ENCODE peak calls at places on chromosomes 1 and 21, in seven cellular contexts. O, M, D, B, G, H and E are unnamed samples. For H3K4me1, the result is how much of the 10 kb centered on the place peaks cover.

GRCh38 chr1:178133291-178133989 is 39.5 kb downstream of the RASAL2 start:
- DNase-seq in H (no peak), D (no peak), B (no peak), O (no peak), G (no peak), M (no peak), E (no peak)

GRCh38 chr1:9840176-9840575 is 16.4 kb upstream of the CLSTN1 start:
- DNase-seq in D (peak), B (peak), O (no peak), H (no peak), G (no peak), M (no peak), E (no peak)

GRCh38 chr1:107292012-107292411 is 151.2 kb downstream of the NTNG1 start:
- DNase-seq in G (no peak), H (no peak), M (no peak), D (no peak), O (no peak), B (no peak), E (no peak)

GRCh38 chr1:107695341-107695740 is 269.6 kb downstream of the VAV3 start:
- DNase-seq in B (no peak), H (no peak), M (no peak), O (no peak), G (no peak), D (no peak), E (no peak)

GRCh38 chr1:53373246-53373645 is 45.4 kb upstream of the LRP8 start:
- DNase-seq in G (no peak), B (no peak), H (no peak), M (no peak), D (no peak), O (no peak), E (no peak)

GRCh38 chr1:30259631-30260030 is 463.8 kb downstream of the MATN1 start:
- DNase-seq in G (no peak), M (no peak), H (no peak), O (no peak), D (no peak), B (no peak), E (no peak)

GRCh38 chr21:35190201-35190701 is 141.1 kb upstream of the RUNX1 start:
- DNase-seq in H (no peak), O (no peak), M (no peak), B (no peak), G (no peak), D (no peak), E (no peak)

GRCh38 chr1:183051546-183051945 is 28.3 kb downstream of the LAMC1 start:
- DNase-seq in B (no peak), O (no peak), D (no peak), M (no peak), G (no peak), H (no peak), E (no peak)

GRCh38 chr21:34702341-34702807 is 33.6 kb downstream of the CLIC6 start:
- DNase-seq in B (peak), H (no peak), M (peak), G (no peak), O (peak), D (peak), E (no peak)

GRCh38 chr1:85865183-85865582 is 156.9 kb upstream of the ZNHIT6 start:
- DNase-seq in O (no peak), D (no peak), B (no peak), H (no peak), M (no peak), G (no peak), E (no peak)

DNA sequence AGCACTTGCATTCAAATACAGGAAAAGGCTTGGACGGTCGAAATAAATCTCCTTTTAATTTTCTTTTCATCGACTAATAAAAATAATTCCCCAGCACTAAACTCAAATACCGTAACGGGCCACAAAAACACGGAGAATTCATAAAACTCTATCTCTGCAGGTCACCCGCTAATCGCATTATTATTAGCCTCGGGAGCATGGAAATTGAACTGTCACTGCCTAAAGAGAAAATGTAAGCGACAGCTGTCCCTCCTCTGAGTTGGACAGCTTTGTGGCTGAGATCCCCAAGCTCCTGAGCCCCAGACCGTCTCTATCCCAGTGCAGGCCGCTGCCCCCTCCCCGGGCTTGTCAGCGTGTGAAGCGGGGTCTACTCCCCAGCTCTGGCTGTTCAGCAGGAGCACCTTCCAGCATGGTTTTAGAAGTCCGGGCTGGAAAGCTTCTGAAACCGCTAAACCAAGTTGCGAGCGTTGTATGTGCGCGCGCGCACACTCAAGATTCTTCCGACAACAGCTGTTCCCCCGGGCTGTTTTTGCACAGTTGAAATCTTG is 1.8 kb downstream of the TBX15 start:
- DNase-seq in O (peak), H (no peak), B (no peak), D (no peak), G (no peak), M (no peak), E (no peak)
- H3K4me3 ChIP-seq in O (peak), H (no peak), B (no peak), D (no peak), G (no peak), M (no peak), E (no peak)

DNA sequence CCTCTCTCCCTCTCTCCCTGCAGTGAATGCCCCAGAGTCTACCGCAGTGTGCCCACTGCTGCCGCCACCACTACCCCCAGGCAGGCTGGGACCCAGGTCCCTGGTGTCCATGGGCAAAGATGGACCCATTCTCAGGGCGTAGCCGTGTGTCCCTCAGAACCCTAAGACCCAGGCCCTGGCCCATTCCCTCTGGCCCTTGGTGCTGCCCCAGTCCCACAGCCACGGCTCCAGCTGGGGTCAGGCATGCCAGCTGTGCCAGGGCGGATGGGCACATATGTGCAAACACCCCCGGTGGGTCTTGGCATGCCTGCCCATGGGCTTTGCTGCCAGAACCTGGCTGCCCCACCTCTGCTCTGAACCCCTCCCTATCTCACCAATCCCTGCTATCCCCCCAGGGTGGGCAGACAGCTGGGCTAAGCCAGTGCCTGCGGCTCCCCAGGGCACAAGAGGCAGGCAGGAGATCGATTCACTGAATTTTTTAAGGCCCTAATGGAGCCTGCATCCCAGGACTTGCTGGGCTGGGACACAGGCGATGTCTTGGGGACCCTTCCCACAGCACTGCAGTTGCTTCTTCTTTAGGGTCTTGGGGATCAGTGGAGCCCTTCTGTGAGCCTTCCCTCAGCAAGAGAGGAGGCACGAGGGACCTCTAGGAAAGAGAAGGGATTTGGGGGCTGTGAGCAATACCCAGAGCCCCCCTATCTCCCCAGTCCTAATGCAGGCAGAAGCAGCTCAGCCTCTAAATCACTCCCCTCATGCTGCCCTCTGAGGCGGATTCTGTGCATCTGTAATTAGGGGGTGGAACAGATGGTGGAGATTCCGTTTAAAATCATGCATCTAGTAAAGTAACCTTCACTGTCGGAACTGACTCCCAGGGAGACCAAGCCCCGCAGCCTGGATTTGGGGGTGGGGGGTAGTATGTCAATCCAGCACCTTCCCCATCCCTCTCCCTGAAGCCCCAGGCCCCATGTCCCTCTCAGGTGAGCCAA is 10.3 kb downstream of the AHDC1 start:
- DNase-seq in H (no peak), B (no peak), D (no peak), O (no peak), G (no peak), M (no peak), E (no peak)
- H3K4me1 ChIP-seq in H (half or more), B (under half), D (half or more), O (half or more), G (half or more), M (half or more), E (under half)

GRCh38 chr1:60427701-60428100 is 354.1 kb upstream of the C1orf87 start:
- DNase-seq in D (no peak), M (no peak), B (no peak), H (no peak), G (no peak), O (no peak), E (no peak)

GRCh38 chr1:60428161-60428560 is 354.6 kb upstream of the C1orf87 start:
- DNase-seq in H (no peak), B (no peak), G (no peak), D (no peak), O (no peak), M (no peak), E (no peak)

GRCh38 chr1:60423181-60423780 is 349.7 kb upstream of the C1orf87 start:
- DNase-seq in G (no peak), B (no peak), M (no peak), O (no peak), H (no peak), D (no peak), E (no peak)

GRCh38 chr1:60427194-60427593 is 353.6 kb upstream of the C1orf87 start:
- DNase-seq in O (no peak), M (no peak), H (no peak), D (no peak), B (no peak), G (no peak), E (no peak)

DNA sequence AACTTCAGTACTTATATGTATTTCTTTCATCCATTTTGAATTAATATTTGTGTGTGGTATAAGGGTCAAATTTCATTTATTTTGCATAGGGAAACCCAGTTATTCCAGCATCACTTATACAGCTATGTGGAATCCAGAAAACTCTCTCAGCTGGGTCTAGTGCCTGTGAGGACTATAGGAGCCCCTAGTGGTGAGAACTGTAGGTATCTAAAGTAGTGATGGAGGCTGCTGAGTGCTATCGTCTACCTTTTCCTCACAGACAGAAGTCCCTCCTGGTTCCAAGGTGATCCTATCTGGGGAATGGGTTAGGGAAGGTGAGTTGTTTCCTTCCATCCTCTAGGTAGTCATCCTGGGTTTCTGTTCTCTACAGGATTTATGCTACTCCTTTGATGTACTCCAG is 352.0 kb upstream of the C1orf87 start:
- DNase-seq in H (no peak), M (no peak), B (no peak), D (no peak), G (peak), O (no peak), E (peak)
- TF ChIP-seq CTCF in H (no peak), M (peak), B (no peak), D (no peak), G (peak), O (no peak), E (peak)

GRCh38 chr1:206706806-206707205 is 22.1 kb downstream of the MAPKAPK2 start:
- DNase-seq in O (no peak), M (no peak), D (peak), H (no peak), B (no peak), G (no peak), E (no peak)

GRCh38 chr1:206706298-206706791 is 21.6 kb downstream of the MAPKAPK2 start:
- DNase-seq in D (peak), O (peak), H (peak), G (no peak), M (peak), B (peak), E (no peak)

GRCh38 chr1:206708882-206709281 is 24.2 kb downstream of the MAPKAPK2 start:
- DNase-seq in G (no peak), B (no peak), O (no peak), M (no peak), D (no peak), H (no peak), E (no peak)

GRCh38 chr1:206709322-206709721 is 24.6 kb downstream of the MAPKAPK2 start:
- DNase-seq in D (no peak), B (no peak), O (no peak), G (no peak), H (no peak), M (no peak), E (no peak)

DNA sequence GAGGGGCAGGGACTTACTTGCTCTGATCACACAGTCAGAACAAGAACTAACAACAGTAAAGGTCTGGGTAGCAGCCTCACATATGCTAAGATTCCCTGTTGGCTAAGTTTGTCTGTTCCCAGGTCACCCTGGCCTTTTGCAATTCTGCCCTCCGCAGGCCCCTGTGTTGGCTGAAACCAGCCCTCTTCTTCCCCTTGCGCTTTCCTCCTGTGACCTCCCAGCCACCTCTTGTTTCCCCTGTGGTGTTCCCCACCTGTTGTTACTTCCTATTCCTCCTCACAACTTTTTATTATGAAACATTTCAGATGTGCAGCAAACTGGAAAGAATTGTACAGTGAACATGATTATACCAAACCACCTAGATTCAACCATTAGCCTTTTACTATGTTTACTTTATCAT is 23.4 kb downstream of the MAPKAPK2 start:
- DNase-seq in H (no peak), D (peak), M (no peak), G (peak), O (no peak), B (no peak), E (peak)
- H3K4me3 ChIP-seq in H (no peak), D (no peak), M (no peak), G (no peak), O (no peak), B (no peak), E (no peak)

GRCh38 chr1:12453400-12454343 is 164.3 kb downstream of the DHRS3 start:
- DNase-seq in B (no peak), M (no peak), G (peak), O (no peak), H (no peak), D (no peak), E (no peak)
- H3K4me1 ChIP-seq in B (under half), M (half or more), G (under half), O (half or more), H (under half), D (half or more), E (under half)

GRCh38 chr1:156074661-156075060 is 7.6 kb downstream of the MEX3A start:
- DNase-seq in D (no peak), G (no peak), O (no peak), B (no peak), H (no peak), M (no peak), E (no peak)

GRCh38 chr1:156076609-156077429 is 5.4 kb downstream of the MEX3A start:
- DNase-seq in O (peak), B (no peak), M (peak), G (no peak), H (peak), D (peak), E (no peak)

GRCh38 chr1:156073740-156074139 is 8.5 kb downstream of the MEX3A start:
- DNase-seq in H (no peak), G (no peak), D (no peak), B (no peak), M (no peak), O (no peak), E (no peak)

GRCh38 chr1:156075775-156076204 is 6.5 kb downstream of the MEX3A start:
- DNase-seq in B (no peak), G (no peak), O (no peak), H (no peak), M (no peak), D (no peak), E (no peak)

GRCh38 chr1:156075158-156075557 is 7.1 kb downstream of the MEX3A start:
- DNase-seq in M (no peak), O (no peak), D (no peak), H (no peak), G (no peak), B (no peak), E (no peak)
- TF ChIP-seq CTCF in M (no peak), O (no peak), D (no peak), H (no peak), G (no peak), B (no peak), E (no peak)

GRCh38 chr1:37849480-37849879 is 9.9 kb downstream of the MTF1 start:
- DNase-seq in H (no peak), M (no peak), G (no peak), D (no peak), B (no peak), O (no peak), E (no peak)

GRCh38 chr1:37851782-37852210 is 7.6 kb downstream of the MTF1 start:
- DNase-seq in G (no peak), H (no peak), O (no peak), B (no peak), M (no peak), D (no peak), E (no peak)

GRCh38 chr1:37850352-37850955 is 8.9 kb downstream of the MTF1 start:
- DNase-seq in G (no peak), O (no peak), D (no peak), M (no peak), B (no peak), H (no peak), E (no peak)

GRCh38 chr1:37853157-37853556 is 6.2 kb downstream of the MTF1 start:
- DNase-seq in B (no peak), G (no peak), D (no peak), M (no peak), H (no peak), O (no peak), E (no peak)

GRCh38 chr1:37851271-37851670 is 8.1 kb downstream of the MTF1 start:
- DNase-seq in D (no peak), G (no peak), M (no peak), H (no peak), B (no peak), O (no peak), E (no peak)
- H3K4me3 ChIP-seq in D (no peak), G (no peak), M (no peak), H (no peak), B (no peak), O (no peak), E (no peak)

GRCh38 chr1:67955591-67955990 is 94.8 kb downstream of the DIRAS3 start:
- DNase-seq in D (no peak), O (no peak), B (no peak), G (no peak), H (no peak), M (no peak), E (no peak)
- H3K4me1 ChIP-seq in D (under half), O (under half), B (under half), G (under half), H (under half), M (under half), E (under half)

GRCh38 chr1:37807220-37807554 is 403 bp upstream of the C1orf122 start:
- DNase-seq in D (no peak), B (no peak), G (no peak), H (peak), M (no peak), O (no peak), E (no peak)
- TF ChIP-seq CTCF in D (no peak), B (no peak), G (no peak), H (no peak), M (no peak), O (no peak), E (no peak)

DNA sequence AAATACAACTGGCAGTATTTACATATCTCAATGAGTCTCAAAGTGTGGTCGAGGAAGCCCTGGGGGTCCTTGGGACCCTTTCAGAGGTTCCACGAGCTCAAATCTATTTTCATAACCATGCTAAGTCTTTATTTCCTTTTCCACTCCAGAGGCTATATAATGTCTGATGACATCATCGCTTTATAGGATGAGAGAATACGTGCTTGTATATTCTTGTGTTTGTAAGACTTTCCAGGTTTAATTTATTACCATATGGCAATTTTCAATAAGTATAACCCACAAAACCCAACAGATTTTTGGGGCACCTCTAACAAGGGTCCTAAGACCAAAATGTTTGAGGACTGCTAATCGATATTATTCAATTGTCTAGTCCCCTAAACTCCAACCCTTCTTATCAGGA is 1.4 kb upstream of the SLC19A2 start:
- DNase-seq in D (no peak), H (no peak), O (no peak), B (no peak), G (no peak), M (no peak), E (no peak)
- H3K4me3 ChIP-seq in D (peak), H (peak), O (peak), B (no peak), G (peak), M (no peak), E (no peak)